ENCODE peak calls at places on chromosomes 6 and 20, in seven cellular contexts. X, R, U, C, L, G and Z are unnamed samples.

GRCh38 chr6:152585236-152585635 is 51.9 kb downstream of the SYNE1 start:
- DNase-seq in G (no peak), L (no peak), X (no peak), U (no peak), R (no peak), C (no peak), Z (no peak)

GRCh38 chr6:35776364-35777215 is at the start of gene CLPSL2:
- DNase-seq in C (no peak), X (no peak), U (peak; percentile 70), R (peak; percentile 15), L (no peak), G (peak; percentile 71), Z (no peak)

GRCh38 chr20:62054451-62054953 is 11.2 kb downstream of the TAF4 start:
- DNase-seq in C (no peak), L (no peak), X (peak; percentile 34), R (no peak), U (no peak), G (no peak), Z (no peak)

GRCh38 chr6:33613794-33614166 is 7.3 kb upstream of the ITPR3 start:
- DNase-seq in C (no peak), R (no peak), L (no peak), X (no peak), G (no peak), U (no peak), Z (no peak)

GRCh38 chr20:48398506-48399449 is 429.0 kb downstream of the PREX1 start:
- DNase-seq in X (no peak), L (no peak), R (no peak), U (peak; percentile 52), C (no peak), G (no peak), Z (peak; percentile 17)

GRCh38 chr20:36017034-36017951 is 48.9 kb downstream of the CNBD2 start:
- DNase-seq in G (no peak), X (peak; percentile 66), L (no peak), R (no peak), C (no peak), U (peak; percentile 25), Z (no peak)

GRCh38 chr6:38687043-38687353 is 15.9 kb downstream of the GLO1 start:
- DNase-seq in L (no peak), U (no peak), C (no peak), G (no peak), X (no peak), R (no peak), Z (no peak)

GRCh38 chr20:420721-421574 is 12.8 kb downstream of the RBCK1 start:
- DNase-seq in G (no peak), C (no peak), L (no peak), X (no peak), U (no peak), R (no peak), Z (no peak)

GRCh38 chr6:26155066-26155925 is 68.1 kb downstream of the HFE start:
- DNase-seq in X (no peak), G (no peak), R (no peak), L (peak; percentile 47), U (peak; percentile 82), C (no peak), Z (peak; percentile 61)

GRCh38 chr20:36959242-36959641 is 7.7 kb upstream of the SAMHD1 start:
- DNase-seq in U (no peak), R (no peak), X (no peak), C (no peak), L (no peak), G (no peak), Z (no peak)

GRCh38 chr6:127481628-127482027 is 22.4 kb upstream of the KIAA0408 start:
- DNase-seq in G (no peak), U (no peak), X (no peak), C (no peak), R (no peak), L (no peak), Z (no peak)

GRCh38 chr6:33199687-33200233 is 705 bp downstream of the RXRB start:
- DNase-seq in X (peak; percentile 82), U (no peak), L (no peak), G (no peak), R (peak; percentile 56), C (no peak), Z (peak; percentile 82)

GRCh38 chr20:59751075-59751711 is 146.9 kb downstream of the PHACTR3 start:
- DNase-seq in U (peak; percentile 89), R (peak; percentile 17), G (peak; percentile 90), L (peak; percentile 29), C (peak; percentile 79), X (peak; percentile 70), Z (peak; percentile 53)

GRCh38 chr6:26199773-26200728 is 112.8 kb downstream of the HFE start:
- DNase-seq in R (no peak), L (peak; percentile 84), C (no peak), G (no peak), X (no peak), U (no peak), Z (no peak)

GRCh38 chr20:54995553-54995952 is 520.2 kb downstream of the DOK5 start:
- DNase-seq in R (no peak), X (no peak), L (no peak), C (no peak), U (peak; percentile 36), G (no peak), Z (no peak)

GRCh38 chr6:140988780-140989179 is 1143.9 kb upstream of the GJE1 start:
- DNase-seq in L (peak; percentile 44), R (no peak), G (no peak), X (no peak), U (no peak), C (no peak), Z (no peak)

GRCh38 chr6:113340371-113340770 is 516.8 kb upstream of the MARCKS start:
- DNase-seq in R (no peak), C (no peak), L (no peak), G (no peak), U (no peak), X (no peak), Z (no peak)

GRCh38 chr6:15061176-15061575 is 184.7 kb upstream of the JARID2 start:
- DNase-seq in G (no peak), L (no peak), C (no peak), R (peak; percentile 20), U (no peak), X (no peak), Z (no peak)

GRCh38 chr20:32820698-32821378 is 1.1 kb downstream of the MAPRE1 start:
- DNase-seq in G (no peak), U (no peak), R (no peak), C (no peak), L (no peak), X (no peak), Z (no peak)

GRCh38 chr20:584375-585301 is 25.5 kb downstream of the TCF15 start:
- DNase-seq in L (no peak), C (no peak), U (no peak), G (no peak), R (no peak), X (no peak), Z (no peak)

GRCh38 chr6:166768761-166769160 is 141.7 kb upstream of the RPS6KA2 start:
- DNase-seq in L (no peak), C (no peak), U (no peak), R (no peak), G (peak; percentile 17), X (no peak), Z (no peak)

GRCh38 chr20:23143098-23143497 is 57.0 kb upstream of the CD93 start:
- DNase-seq in U (no peak), C (no peak), G (no peak), L (no peak), X (peak; percentile 92), R (no peak), Z (peak; percentile 77)

GRCh38 chr6:52363222-52363867 is 1.4 kb downstream of the PAQR8 start:
- DNase-seq in U (peak; percentile 12), R (no peak), X (no peak), L (no peak), C (no peak), G (no peak), Z (no peak)

GRCh38 chr20:36243726-36244125 is 7.4 kb downstream of the AAR2 start:
- DNase-seq in U (no peak), C (no peak), X (no peak), L (no peak), R (no peak), G (no peak), Z (no peak)

GRCh38 chr6:38234934-38235678 is 404.6 kb downstream of the BTBD9 start:
- DNase-seq in U (no peak), G (no peak), C (no peak), X (no peak), L (no peak), R (peak; percentile 4), Z (no peak)

GRCh38 chr20:18654448-18654773 is 66.6 kb downstream of the DTD1 start:
- DNase-seq in U (no peak), R (no peak), G (no peak), X (no peak), C (no peak), L (no peak), Z (no peak)

GRCh38 chr20:45157977-45158376 is 16.7 kb upstream of the PI3 start:
- DNase-seq in R (no peak), U (no peak), G (no peak), X (no peak), C (no peak), L (no peak), Z (no peak)

GRCh38 chr6:81476881-81477280 is 275.6 kb downstream of the TENT5A start:
- DNase-seq in C (no peak), U (no peak), G (no peak), X (no peak), R (no peak), L (no peak), Z (no peak)

GRCh38 chr6:36737043-36737785 is 39.6 kb downstream of the RAB44 start:
- DNase-seq in L (no peak), X (no peak), G (no peak), C (no peak), R (no peak), U (no peak), Z (no peak)

GRCh38 chr20:44040202-44040915 is 125.7 kb downstream of the TOX2 start:
- DNase-seq in L (no peak), C (no peak), U (no peak), X (no peak), R (no peak), G (no peak), Z (no peak)

GRCh38 chr6:90151827-90152449 is 144.7 kb downstream of the BACH2 start:
- DNase-seq in X (no peak), L (no peak), U (no peak), G (no peak), R (no peak), C (no peak), Z (no peak)

GRCh38 chr20:49424536-49424935 is 57.9 kb downstream of the KCNB1 start:
- DNase-seq in U (peak; percentile 44), C (peak; percentile 89), G (no peak), X (no peak), R (no peak), L (peak; percentile 17), Z (no peak)

GRCh38 chr20:63522981-63523611 is 2.5 kb downstream of the PPDPF start:
- DNase-seq in L (no peak), U (no peak), G (no peak), R (no peak), C (no peak), X (no peak), Z (no peak)

GRCh38 chr6:42742116-42742894 is 3.6 kb downstream of the TBCC start:
- DNase-seq in R (no peak), L (peak; percentile 34), X (no peak), U (peak; percentile 47), C (no peak), G (no peak), Z (no peak)

GRCh38 chr6:116217069-116217468 is 36.8 kb downstream of the TSPYL4 start:
- DNase-seq in X (no peak), R (no peak), G (no peak), U (peak; percentile 55), C (no peak), L (peak; percentile 19), Z (no peak)